ENCODE peak calls at places on chromosomes 5 and 9, in seven cellular contexts. One of them, this sample, is unnamed.
A peak's percentile ranks its signal among the peaks of the same experiment; 100 is the strongest.

GRCh38 chr9:127742435-127743088 is 7.5 kb upstream of the TOR2A start:
- DNase-seq in NCI-H2081: no peak
- DNase-seq in adrenal gland: peak; percentile 87
- DNase-seq in brain microvascular endothelial cell: no peak
- DNase-seq in activated T-cell treated with anti-CD3 and anti-CD28 coated beads for 1 hour: no peak
- DNase-seq in M059J: peak; percentile 93
- DNase-seq in PC-3: no peak
- DNase-seq in this sample: no peak

GRCh38 chr9:131678499-131679111 is 61.3 kb downstream of the RAPGEF1 start:
- DNase-seq in PC-3: peak; percentile 92
- DNase-seq in adrenal gland: peak; percentile 87
- DNase-seq in NCI-H2081: peak; percentile 26
- DNase-seq in activated T-cell treated with anti-CD3 and anti-CD28 coated beads for 1 hour: peak; percentile 59
- DNase-seq in brain microvascular endothelial cell: peak; percentile 93
- DNase-seq in M059J: peak; percentile 99
- DNase-seq in this sample: peak; percentile 87

GRCh38 chr9:135949666-135950134 is 11.5 kb downstream of the UBAC1 start:
- DNase-seq in activated T-cell treated with anti-CD3 and anti-CD28 coated beads for 1 hour: no peak
- DNase-seq in PC-3: no peak
- DNase-seq in brain microvascular endothelial cell: no peak
- DNase-seq in M059J: no peak
- DNase-seq in NCI-H2081: no peak
- DNase-seq in adrenal gland: no peak
- DNase-seq in this sample: no peak

GRCh38 chr9:126262738-126263137 is 63.9 kb upstream of the MVB12B start:
- DNase-seq in brain microvascular endothelial cell: no peak
- DNase-seq in PC-3: no peak
- DNase-seq in NCI-H2081: no peak
- DNase-seq in M059J: no peak
- DNase-seq in adrenal gland: no peak
- DNase-seq in activated T-cell treated with anti-CD3 and anti-CD28 coated beads for 1 hour: no peak
- DNase-seq in this sample: no peak

GRCh38 chr9:85522459-85523092 is 219.2 kb downstream of the AGTPBP1 start:
- DNase-seq in activated T-cell treated with anti-CD3 and anti-CD28 coated beads for 1 hour: no peak
- DNase-seq in M059J: no peak
- DNase-seq in brain microvascular endothelial cell: peak; percentile 43
- DNase-seq in adrenal gland: peak; percentile 71
- DNase-seq in NCI-H2081: no peak
- DNase-seq in PC-3: no peak
- DNase-seq in this sample: no peak

GRCh38 chr5:83711982-83712601 is 8.6 kb downstream of the HAPLN1 start:
- DNase-seq in PC-3: peak; percentile 78
- DNase-seq in brain microvascular endothelial cell: peak; percentile 53
- DNase-seq in adrenal gland: peak; percentile 62
- DNase-seq in activated T-cell treated with anti-CD3 and anti-CD28 coated beads for 1 hour: no peak
- DNase-seq in NCI-H2081: peak; percentile 13
- DNase-seq in M059J: peak; percentile 59
- DNase-seq in this sample: no peak

GRCh38 chr5:15623794-15624193 is 123.8 kb downstream of the FBXL7 start:
- DNase-seq in brain microvascular endothelial cell: no peak
- DNase-seq in NCI-H2081: no peak
- DNase-seq in M059J: no peak
- DNase-seq in activated T-cell treated with anti-CD3 and anti-CD28 coated beads for 1 hour: no peak
- DNase-seq in PC-3: no peak
- DNase-seq in adrenal gland: no peak
- DNase-seq in this sample: no peak

GRCh38 chr9:116541402-116541801 is 145.7 kb upstream of the TRIM32 start:
- DNase-seq in activated T-cell treated with anti-CD3 and anti-CD28 coated beads for 1 hour: no peak
- DNase-seq in adrenal gland: no peak
- DNase-seq in PC-3: no peak
- DNase-seq in M059J: no peak
- DNase-seq in brain microvascular endothelial cell: no peak
- DNase-seq in NCI-H2081: no peak
- DNase-seq in this sample: no peak

GRCh38 chr5:14741721-14742426 is 77.4 kb downstream of the OTULIN start:
- DNase-seq in brain microvascular endothelial cell: no peak
- DNase-seq in M059J: no peak
- DNase-seq in activated T-cell treated with anti-CD3 and anti-CD28 coated beads for 1 hour: no peak
- DNase-seq in PC-3: no peak
- DNase-seq in NCI-H2081: no peak
- DNase-seq in adrenal gland: no peak
- DNase-seq in this sample: no peak

GRCh38 chr9:97900103-97900737 is 22.1 kb downstream of the TRMO start:
- DNase-seq in activated T-cell treated with anti-CD3 and anti-CD28 coated beads for 1 hour: no peak
- DNase-seq in NCI-H2081: no peak
- DNase-seq in M059J: no peak
- DNase-seq in brain microvascular endothelial cell: peak; percentile 28
- DNase-seq in PC-3: peak; percentile 9
- DNase-seq in adrenal gland: no peak
- DNase-seq in this sample: no peak

GRCh38 chr9:38023661-38024035 is 45.4 kb downstream of the SHB start:
- DNase-seq in NCI-H2081: peak; percentile 34
- DNase-seq in brain microvascular endothelial cell: no peak
- DNase-seq in M059J: no peak
- DNase-seq in PC-3: no peak
- DNase-seq in activated T-cell treated with anti-CD3 and anti-CD28 coated beads for 1 hour: no peak
- DNase-seq in adrenal gland: no peak
- DNase-seq in this sample: no peak

GRCh38 chr5:173010021-173010420 is 26.4 kb downstream of the ATP6V0E1 start:
- DNase-seq in NCI-H2081: no peak
- DNase-seq in PC-3: no peak
- DNase-seq in adrenal gland: peak; percentile 44
- DNase-seq in M059J: peak; percentile 60
- DNase-seq in activated T-cell treated with anti-CD3 and anti-CD28 coated beads for 1 hour: no peak
- DNase-seq in brain microvascular endothelial cell: peak; percentile 24
- DNase-seq in this sample: peak; percentile 20

GRCh38 chr9:111683351-111683750 is 21.9 kb downstream of the GNG10 start:
- DNase-seq in activated T-cell treated with anti-CD3 and anti-CD28 coated beads for 1 hour: no peak
- DNase-seq in brain microvascular endothelial cell: no peak
- DNase-seq in PC-3: no peak
- DNase-seq in adrenal gland: no peak
- DNase-seq in M059J: no peak
- DNase-seq in NCI-H2081: no peak
- DNase-seq in this sample: no peak

GRCh38 chr5:88660947-88661869 is 221.8 kb downstream of the MEF2C start:
- DNase-seq in NCI-H2081: peak; percentile 97
- DNase-seq in brain microvascular endothelial cell: peak; percentile 79
- DNase-seq in activated T-cell treated with anti-CD3 and anti-CD28 coated beads for 1 hour: no peak
- DNase-seq in PC-3: peak; percentile 96
- DNase-seq in adrenal gland: peak; percentile 98
- DNase-seq in M059J: peak; percentile 98
- DNase-seq in this sample: no peak